ENCODE peak calls at places on chromosomes 6 and 20, in seven cellular contexts. One of them, this sample, is unnamed.
A peak's percentile ranks its signal among the peaks of the same experiment; 100 is the strongest.

GRCh38 chr20:64048402-64049044 is 916 bp downstream of the SOX18 start:
- DNase-seq in activated CD4-positive, alpha-beta T cell treated with anti-CD3 and anti-CD28 coated beads, Interleukin-2, amount 10 ng/mL, durations not matched to agents 7 days and 5 days: no peak
- DNase-seq in ELR: no peak
- DNase-seq in fibroblast of the aortic adventitia: no peak
- DNase-seq in lung microvascular endothelial cell: no peak
- DNase-seq in adrenal gland: no peak
- DNase-seq in foreskin fibroblast: no peak
- DNase-seq in this sample: no peak

GRCh38 chr20:33569290-33570094 is 79.6 kb downstream of the CBFA2T2 start:
- DNase-seq in activated CD4-positive, alpha-beta T cell treated with anti-CD3 and anti-CD28 coated beads, Interleukin-2, amount 10 ng/mL, durations not matched to agents 7 days and 5 days: no peak
- DNase-seq in ELR: no peak
- DNase-seq in fibroblast of the aortic adventitia: no peak
- DNase-seq in lung microvascular endothelial cell: no peak
- DNase-seq in adrenal gland: no peak
- DNase-seq in foreskin fibroblast: no peak
- DNase-seq in this sample: no peak

GRCh38 chr6:2158596-2159271 is 86.7 kb downstream of the GMDS start:
- DNase-seq in activated CD4-positive, alpha-beta T cell treated with anti-CD3 and anti-CD28 coated beads, Interleukin-2, amount 10 ng/mL, durations not matched to agents 7 days and 5 days: no peak
- DNase-seq in ELR: peak; percentile 58
- DNase-seq in fibroblast of the aortic adventitia: peak; percentile 17
- DNase-seq in lung microvascular endothelial cell: no peak
- DNase-seq in adrenal gland: no peak
- DNase-seq in foreskin fibroblast: no peak
- DNase-seq in this sample: peak; percentile 38

GRCh38 chr20:51070635-51071034 is 47.7 kb upstream of the KCNG1 start:
- DNase-seq in activated CD4-positive, alpha-beta T cell treated with anti-CD3 and anti-CD28 coated beads, Interleukin-2, amount 10 ng/mL, durations not matched to agents 7 days and 5 days: no peak
- DNase-seq in ELR: no peak
- DNase-seq in fibroblast of the aortic adventitia: no peak
- DNase-seq in lung microvascular endothelial cell: no peak
- DNase-seq in adrenal gland: no peak
- DNase-seq in foreskin fibroblast: no peak
- DNase-seq in this sample: no peak

GRCh38 chr20:63454729-63455567 is 17.5 kb downstream of the KCNQ2 start:
- DNase-seq in activated CD4-positive, alpha-beta T cell treated with anti-CD3 and anti-CD28 coated beads, Interleukin-2, amount 10 ng/mL, durations not matched to agents 7 days and 5 days: no peak
- DNase-seq in ELR: no peak
- DNase-seq in fibroblast of the aortic adventitia: no peak
- DNase-seq in lung microvascular endothelial cell: no peak
- DNase-seq in adrenal gland: no peak
- DNase-seq in foreskin fibroblast: no peak
- DNase-seq in this sample: no peak

GRCh38 chr6:14278000-14278399 is 160.4 kb downstream of the CD83 start:
- DNase-seq in activated CD4-positive, alpha-beta T cell treated with anti-CD3 and anti-CD28 coated beads, Interleukin-2, amount 10 ng/mL, durations not matched to agents 7 days and 5 days: no peak
- DNase-seq in ELR: no peak
- DNase-seq in fibroblast of the aortic adventitia: no peak
- DNase-seq in lung microvascular endothelial cell: no peak
- DNase-seq in adrenal gland: no peak
- DNase-seq in foreskin fibroblast: no peak
- DNase-seq in this sample: no peak

GRCh38 chr6:139982652-139983051 is 608.2 kb upstream of the CITED2 start:
- DNase-seq in activated CD4-positive, alpha-beta T cell treated with anti-CD3 and anti-CD28 coated beads, Interleukin-2, amount 10 ng/mL, durations not matched to agents 7 days and 5 days: no peak
- DNase-seq in ELR: peak; percentile 58
- DNase-seq in fibroblast of the aortic adventitia: peak; percentile 64
- DNase-seq in lung microvascular endothelial cell: peak; percentile 46
- DNase-seq in adrenal gland: no peak
- DNase-seq in foreskin fibroblast: peak; percentile 92
- DNase-seq in this sample: peak; percentile 80

GRCh38 chr6:168386973-168387372 is 54.0 kb upstream of the SMOC2 start:
- DNase-seq in activated CD4-positive, alpha-beta T cell treated with anti-CD3 and anti-CD28 coated beads, Interleukin-2, amount 10 ng/mL, durations not matched to agents 7 days and 5 days: no peak
- DNase-seq in ELR: no peak
- DNase-seq in fibroblast of the aortic adventitia: no peak
- DNase-seq in lung microvascular endothelial cell: no peak
- DNase-seq in adrenal gland: no peak
- DNase-seq in foreskin fibroblast: no peak
- DNase-seq in this sample: no peak

GRCh38 chr6:32139590-32139989 is 9.5 kb upstream of the FKBPL start:
- DNase-seq in activated CD4-positive, alpha-beta T cell treated with anti-CD3 and anti-CD28 coated beads, Interleukin-2, amount 10 ng/mL, durations not matched to agents 7 days and 5 days: no peak
- DNase-seq in ELR: no peak
- DNase-seq in fibroblast of the aortic adventitia: no peak
- DNase-seq in lung microvascular endothelial cell: no peak
- DNase-seq in adrenal gland: no peak
- DNase-seq in foreskin fibroblast: no peak
- DNase-seq in this sample: no peak

GRCh38 chr6:19558934-19559333 is 278.2 kb upstream of the ID4 start:
- DNase-seq in activated CD4-positive, alpha-beta T cell treated with anti-CD3 and anti-CD28 coated beads, Interleukin-2, amount 10 ng/mL, durations not matched to agents 7 days and 5 days: no peak
- DNase-seq in ELR: no peak
- DNase-seq in fibroblast of the aortic adventitia: no peak
- DNase-seq in lung microvascular endothelial cell: no peak
- DNase-seq in adrenal gland: no peak
- DNase-seq in foreskin fibroblast: no peak
- DNase-seq in this sample: no peak

GRCh38 chr6:10749734-10750133 is 2.1 kb downstream of the TMEM14B start:
- DNase-seq in activated CD4-positive, alpha-beta T cell treated with anti-CD3 and anti-CD28 coated beads, Interleukin-2, amount 10 ng/mL, durations not matched to agents 7 days and 5 days: no peak
- DNase-seq in ELR: no peak
- DNase-seq in fibroblast of the aortic adventitia: no peak
- DNase-seq in lung microvascular endothelial cell: no peak
- DNase-seq in adrenal gland: peak; percentile 29
- DNase-seq in foreskin fibroblast: no peak
- DNase-seq in this sample: no peak

GRCh38 chr20:36352843-36353553 is 46.9 kb downstream of the DLGAP4 start:
- DNase-seq in activated CD4-positive, alpha-beta T cell treated with anti-CD3 and anti-CD28 coated beads, Interleukin-2, amount 10 ng/mL, durations not matched to agents 7 days and 5 days: no peak
- DNase-seq in ELR: no peak
- DNase-seq in fibroblast of the aortic adventitia: no peak
- DNase-seq in lung microvascular endothelial cell: no peak
- DNase-seq in adrenal gland: no peak
- DNase-seq in foreskin fibroblast: no peak
- DNase-seq in this sample: no peak

GRCh38 chr6:165487347-165487746 is 175.7 kb downstream of the PDE10A start:
- DNase-seq in activated CD4-positive, alpha-beta T cell treated with anti-CD3 and anti-CD28 coated beads, Interleukin-2, amount 10 ng/mL, durations not matched to agents 7 days and 5 days: no peak
- DNase-seq in ELR: no peak
- DNase-seq in fibroblast of the aortic adventitia: peak; percentile 57
- DNase-seq in lung microvascular endothelial cell: no peak
- DNase-seq in adrenal gland: no peak
- DNase-seq in foreskin fibroblast: no peak
- DNase-seq in this sample: no peak

GRCh38 chr20:52191132-52191435 is 495 bp downstream of the ZFP64 start:
- DNase-seq in activated CD4-positive, alpha-beta T cell treated with anti-CD3 and anti-CD28 coated beads, Interleukin-2, amount 10 ng/mL, durations not matched to agents 7 days and 5 days: no peak
- DNase-seq in ELR: peak; percentile 67
- DNase-seq in fibroblast of the aortic adventitia: peak; percentile 35
- DNase-seq in lung microvascular endothelial cell: no peak
- DNase-seq in adrenal gland: peak; percentile 43
- DNase-seq in foreskin fibroblast: peak; percentile 37
- DNase-seq in this sample: peak; percentile 65

GRCh38 chr6:158031445-158032353 is 50.0 kb downstream of the SYNJ2 start:
- DNase-seq in activated CD4-positive, alpha-beta T cell treated with anti-CD3 and anti-CD28 coated beads, Interleukin-2, amount 10 ng/mL, durations not matched to agents 7 days and 5 days: peak; percentile 24
- DNase-seq in ELR: peak; percentile 97
- DNase-seq in fibroblast of the aortic adventitia: peak; percentile 92
- DNase-seq in lung microvascular endothelial cell: peak; percentile 83
- DNase-seq in adrenal gland: no peak
- DNase-seq in foreskin fibroblast: peak; percentile 96
- DNase-seq in this sample: peak; percentile 72

GRCh38 chr6:52877786-52878185 is 31.7 kb downstream of the GSTA3 start:
- DNase-seq in activated CD4-positive, alpha-beta T cell treated with anti-CD3 and anti-CD28 coated beads, Interleukin-2, amount 10 ng/mL, durations not matched to agents 7 days and 5 days: no peak
- DNase-seq in ELR: no peak
- DNase-seq in fibroblast of the aortic adventitia: peak; percentile 54
- DNase-seq in lung microvascular endothelial cell: no peak
- DNase-seq in adrenal gland: no peak
- DNase-seq in foreskin fibroblast: no peak
- DNase-seq in this sample: no peak

GRCh38 chr6:34791164-34791841 is 580 bp upstream of the BLTP3A start:
- DNase-seq in activated CD4-positive, alpha-beta T cell treated with anti-CD3 and anti-CD28 coated beads, Interleukin-2, amount 10 ng/mL, durations not matched to agents 7 days and 5 days: no peak
- DNase-seq in ELR: peak; percentile 47
- DNase-seq in fibroblast of the aortic adventitia: no peak
- DNase-seq in lung microvascular endothelial cell: peak; percentile 36
- DNase-seq in adrenal gland: peak; percentile 51
- DNase-seq in foreskin fibroblast: peak; percentile 12
- DNase-seq in this sample: peak; percentile 72